ENCODE peak calls at places on chromosomes 3 and 15, in ten cellular contexts. V, N, P, J, R, X, W, A, K and C are unnamed samples.

GRCh38 chr15:91892417-91892816 is 38.9 kb downstream of the SLCO3A1 start:
- DNase-seq in N (no peak), R (no peak), P (no peak), K (no peak), A (no peak), V (no peak), W (peak), X (no peak), J (no peak), C (no peak)

GRCh38 chr3:94420941-94421340 is 358.1 kb downstream of the NSUN3 start:
- DNase-seq in X (no peak), K (no peak), V (no peak), W (no peak), R (no peak), J (no peak), A (no peak), P (no peak), N (no peak), C (no peak)

GRCh38 chr3:73353661-73354217 is 271.0 kb downstream of the PDZRN3 start:
- DNase-seq in N (no peak), J (no peak), X (no peak), R (no peak), W (no peak), A (no peak), V (no peak), P (no peak), K (no peak), C (no peak)

GRCh38 chr3:12601072-12601471 is 44.2 kb downstream of the MKRN2 start:
- DNase-seq in W (no peak), P (no peak), R (no peak), J (peak), K (no peak), V (no peak), N (no peak), A (no peak), X (no peak), C (peak)

GRCh38 chr3:101780661-101781060 is 1.6 kb downstream of the NXPE3 start:
- DNase-seq in X (no peak), P (no peak), N (no peak), K (no peak), A (no peak), W (no peak), R (no peak), V (peak), J (peak), C (peak)

GRCh38 chr3:184685055-184685454 is 26.8 kb downstream of the MAGEF1 start:
- DNase-seq in K (no peak), V (no peak), P (no peak), X (no peak), N (no peak), R (no peak), A (no peak), J (no peak), W (no peak), C (no peak)

GRCh38 chr15:29252231-29252630 is 17.4 kb downstream of the NSMCE3 start:
- DNase-seq in N (no peak), X (no peak), K (no peak), P (no peak), A (no peak), J (no peak), W (no peak), V (no peak), R (no peak), C (no peak)

GRCh38 chr3:177498037-177498857 is 301.0 kb upstream of the TBL1XR1 start:
- DNase-seq in J (peak), N (no peak), X (no peak), P (peak), W (no peak), A (no peak), R (peak), V (no peak), K (no peak), C (no peak)

GRCh38 chr3:111517801-111518200 is 24.2 kb upstream of the CD96 start:
- DNase-seq in K (no peak), V (no peak), A (no peak), R (no peak), P (no peak), J (no peak), W (no peak), X (no peak), N (no peak), C (no peak)

GRCh38 chr3:178712247-178712646 is 176.0 kb downstream of the KCNMB2 start:
- DNase-seq in V (no peak), J (no peak), X (no peak), W (no peak), P (no peak), A (no peak), K (no peak), R (no peak), N (no peak), C (no peak)
- TF ChIP-seq EP300 in V (no peak), J (no peak), X (no peak), W (no peak), P (no peak), A (no peak), K (no peak), R (no peak), N (no peak), C (no peak)

DNA sequence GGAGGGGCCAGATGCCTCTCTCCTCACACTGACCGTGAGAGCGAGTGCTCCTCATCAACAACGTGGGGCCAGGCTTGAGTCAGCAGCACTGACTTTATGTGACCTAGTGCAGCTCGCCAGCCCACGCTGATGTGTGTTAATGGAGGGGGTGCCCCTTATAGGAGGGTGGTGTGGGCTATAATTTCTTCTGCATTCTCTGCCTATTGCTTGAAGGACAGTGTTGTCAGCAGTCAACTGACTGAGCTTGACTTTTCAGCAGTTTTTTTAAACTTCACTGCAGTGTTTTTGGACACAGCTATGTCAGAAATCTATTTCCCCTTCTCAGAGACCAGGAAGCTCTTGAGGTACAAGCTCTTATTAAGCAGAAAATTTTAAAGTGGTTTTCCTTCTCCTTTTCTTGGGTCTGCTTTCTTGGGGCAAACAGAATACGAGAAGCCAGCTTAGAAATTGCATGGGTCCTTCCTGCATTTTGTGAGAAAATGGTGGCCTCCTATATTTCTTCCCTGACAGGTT is 304.8 kb upstream of the CTDSPL start:
- DNase-seq in P (no peak), J (no peak), A (no peak), X (no peak), K (no peak), R (no peak), W (no peak), N (no peak), V (no peak), C (no peak)
- TF ChIP-seq EP300 in P (no peak), J (no peak), A (no peak), X (no peak), K (no peak), R (no peak), W (no peak), N (no peak), V (no peak), C (no peak)

DNA sequence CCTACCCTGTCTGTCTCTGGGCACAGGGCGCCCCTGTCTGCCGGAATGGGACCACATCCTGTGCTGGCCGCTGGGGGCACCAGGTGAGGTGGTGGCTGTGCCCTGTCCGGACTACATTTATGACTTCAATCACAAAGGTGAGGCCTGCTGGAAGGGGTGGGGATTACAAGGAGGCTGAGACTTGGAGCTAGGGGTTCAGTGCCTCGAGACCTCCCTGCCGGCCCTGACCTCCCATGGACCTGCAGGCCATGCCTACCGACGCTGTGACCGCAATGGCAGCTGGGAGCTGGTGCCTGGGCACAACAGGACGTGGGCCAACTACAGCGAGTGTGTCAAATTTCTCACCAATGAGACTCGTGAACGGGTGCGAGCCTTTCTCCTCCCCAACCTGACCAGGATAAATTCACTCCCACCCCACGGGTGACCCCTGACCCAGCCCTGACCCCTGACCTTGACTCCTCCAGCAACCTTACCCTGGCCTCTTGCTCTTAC is 20.4 kb downstream of the PTH1R start:
- DNase-seq in R (no peak), W (no peak), A (no peak), K (no peak), P (no peak), V (no peak), N (no peak), X (no peak), J (no peak), C (peak)
- TF ChIP-seq EP300 in R (no peak), W (no peak), A (no peak), K (no peak), P (no peak), V (no peak), N (no peak), X (no peak), J (no peak), C (no peak)

DNA sequence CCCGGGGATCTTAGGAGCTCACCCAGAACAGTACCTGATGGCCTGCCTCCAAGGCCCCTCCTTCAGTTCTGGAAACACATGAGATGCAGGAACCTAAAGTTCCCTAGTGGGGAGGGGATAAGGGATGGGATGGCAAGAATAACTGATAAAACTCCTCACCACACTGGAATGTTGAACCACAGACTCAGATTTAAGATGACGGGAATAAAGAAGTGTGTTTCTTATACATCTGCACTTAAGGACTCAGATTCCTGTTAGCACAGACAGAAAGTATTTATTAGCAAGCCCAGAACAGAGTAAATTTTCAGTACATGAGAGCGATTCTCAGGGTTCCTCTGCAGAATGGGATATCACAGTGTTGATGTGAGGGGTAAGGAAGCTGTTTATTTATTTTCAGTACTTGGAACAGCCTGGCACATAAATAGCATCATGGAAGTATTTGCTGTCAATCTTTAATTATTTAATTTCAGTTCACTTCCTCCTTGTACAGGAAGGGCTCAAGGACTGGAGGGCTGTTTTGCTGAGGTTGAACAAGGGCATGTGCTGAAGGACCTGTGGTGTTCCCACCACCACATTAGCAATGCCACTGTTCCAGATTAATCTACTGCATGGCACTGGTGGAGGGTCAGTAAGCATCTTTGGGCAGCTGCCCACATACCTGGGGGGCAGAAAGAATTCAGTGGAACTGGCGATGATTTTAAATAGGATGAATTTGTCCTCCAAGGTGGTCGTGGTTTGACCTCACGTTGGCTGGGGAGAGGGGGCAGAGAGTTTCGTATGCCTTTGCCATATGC is 245.0 kb downstream of the TLE3 start:
- DNase-seq in P (no peak), X (no peak), V (no peak), A (no peak), K (no peak), R (no peak), J (no peak), W (no peak), N (no peak), C (no peak)
- TF ChIP-seq EP300 in P (no peak), X (no peak), V (no peak), A (no peak), K (no peak), R (no peak), J (no peak), W (no peak), N (no peak), C (no peak)

GRCh38 chr15:56249080-56249479 is 5.4 kb upstream of the RFX7 start:
- DNase-seq in X (no peak), A (no peak), V (no peak), R (no peak), K (peak), J (no peak), N (no peak), W (no peak), P (no peak), C (peak)
- TF ChIP-seq EP300 in X (no peak), A (no peak), V (no peak), R (no peak), K (no peak), J (no peak), N (no peak), W (no peak), P (no peak), C (no peak)

DNA sequence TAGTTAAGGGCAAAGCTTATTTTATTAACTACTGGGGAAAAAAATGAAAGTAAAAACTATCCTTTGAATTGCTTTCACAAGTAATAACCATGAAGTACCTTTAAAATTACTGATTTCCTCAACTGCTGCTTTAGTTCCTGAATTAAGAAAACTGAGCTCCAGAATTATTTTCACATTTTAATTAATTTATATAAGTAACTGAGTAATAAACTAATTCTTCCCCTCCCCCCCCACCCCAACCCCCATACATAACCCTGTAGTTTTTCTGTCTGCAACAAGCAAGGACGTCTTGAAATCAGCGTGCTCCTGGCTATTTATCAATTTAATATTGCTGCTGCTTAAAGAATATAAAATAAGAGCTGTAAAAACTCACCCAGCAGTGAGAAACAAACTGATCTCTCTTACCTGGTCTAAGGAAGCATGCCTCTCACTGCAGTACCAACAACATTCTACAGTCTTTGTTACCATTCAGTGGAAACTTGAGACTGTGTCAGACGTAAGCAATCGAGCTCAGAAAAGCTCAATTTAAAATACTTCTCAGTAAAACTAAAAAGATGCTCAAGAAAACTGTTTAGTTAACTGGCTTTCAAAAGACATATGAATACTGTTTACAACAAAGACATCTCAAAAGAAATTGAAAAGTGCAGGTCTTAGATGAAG is 121.0 kb downstream of the TFDP2 start:
- DNase-seq in P (peak), W (no peak), N (peak), R (no peak), X (no peak), V (no peak), A (no peak), K (peak), J (no peak), C (no peak)
- TF ChIP-seq EP300 in P (no peak), W (no peak), N (no peak), R (no peak), X (no peak), V (no peak), A (no peak), K (no peak), J (no peak), C (no peak)

GRCh38 chr3:43389388-43390254 is 103.3 kb downstream of the SNRK start:
- DNase-seq in P (peak), J (no peak), V (no peak), N (peak), X (no peak), K (peak), R (peak), A (peak), W (no peak), C (peak)
- TF ChIP-seq EP300 in P (peak), J (no peak), V (no peak), N (no peak), X (no peak), K (no peak), R (no peak), A (no peak), W (no peak), C (no peak)

DNA sequence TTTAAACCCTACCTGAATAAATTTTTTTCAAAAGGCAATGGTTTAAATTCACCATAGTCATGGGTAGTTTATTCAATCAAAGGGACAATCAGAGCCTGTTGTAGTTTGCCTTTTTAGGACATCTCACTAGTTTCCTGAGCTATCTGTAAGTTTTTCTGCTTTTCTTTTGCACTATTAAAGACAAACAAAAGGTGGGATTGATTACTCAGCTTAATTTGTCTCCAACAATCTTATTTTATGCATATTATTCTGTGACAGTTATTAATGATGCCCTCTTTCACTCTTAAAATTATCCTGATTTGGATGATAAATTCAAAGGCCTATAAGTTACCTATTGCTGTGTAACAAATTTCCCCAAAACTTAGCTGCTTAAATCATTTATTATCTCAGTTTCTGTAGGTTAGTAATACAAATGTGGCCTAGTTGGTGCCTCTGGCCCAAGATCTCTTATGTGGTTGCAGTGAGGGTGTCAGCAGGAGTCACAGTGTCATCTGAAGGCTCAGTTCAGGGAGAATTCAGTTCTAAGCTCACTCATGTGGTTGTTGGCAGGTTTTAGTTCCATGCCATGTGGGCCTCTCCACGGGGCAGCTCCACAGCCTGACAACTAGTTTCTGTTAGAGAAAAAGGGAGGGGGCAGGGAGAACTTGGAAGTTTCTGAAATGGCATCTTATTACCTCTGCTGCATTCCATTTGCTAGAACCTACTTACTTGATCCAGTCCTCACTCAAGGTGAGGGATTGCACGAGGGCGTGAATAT is 16.0 kb downstream of the ARMC8 start:
- DNase-seq in A (no peak), P (no peak), R (no peak), W (no peak), J (no peak), V (no peak), K (no peak), N (no peak), X (no peak), C (no peak)
- TF ChIP-seq EP300 in A (no peak), P (no peak), R (no peak), W (no peak), J (no peak), V (no peak), K (no peak), N (no peak), X (no peak), C (no peak)